ENCODE peak calls at places on chromosomes 3 and 15, in ten cellular contexts. V, D, T, M, P, X, L, I, A and K are unnamed samples.

GRCh38 chr3:42728668-42729364 is 26.2 kb upstream of the HHATL start:
- DNase-seq in D (no peak), L (no peak), A (peak), I (no peak), P (no peak), V (peak), T (no peak), M (no peak), X (no peak), K (no peak)

GRCh38 chr3:101259485-101260341 is 60.7 kb downstream of the IMPG2 start:
- DNase-seq in D (no peak), L (no peak), A (no peak), I (no peak), T (no peak), M (no peak), V (no peak), X (no peak), P (no peak), K (no peak)

GRCh38 chr3:111336511-111336910 is 205.5 kb upstream of the CD96 start:
- DNase-seq in A (no peak), V (no peak), L (no peak), X (no peak), D (no peak), P (no peak), M (no peak), T (no peak), I (no peak), K (no peak)

GRCh38 chr3:114121996-114122709 is 56.7 kb downstream of the DRD3 start:
- DNase-seq in I (no peak), X (peak), M (no peak), L (no peak), T (no peak), A (no peak), V (no peak), P (no peak), D (no peak), K (no peak)

GRCh38 chr3:161042023-161042501 is 63.1 kb downstream of the B3GALNT1 start:
- DNase-seq in T (peak), D (no peak), X (no peak), V (no peak), P (no peak), L (no peak), I (peak), M (no peak), A (no peak), K (peak)

GRCh38 chr3:41975421-41976103 is 13.7 kb upstream of the ULK4 start:
- DNase-seq in T (no peak), I (no peak), X (no peak), V (no peak), D (no peak), L (no peak), P (no peak), A (no peak), M (no peak), K (no peak)

GRCh38 chr3:23659274-23659673 is 146.5 kb upstream of the UBE2E1 start:
- DNase-seq in A (no peak), X (no peak), P (no peak), I (no peak), L (no peak), T (peak), V (no peak), D (peak), M (no peak), K (peak)

GRCh38 chr3:22175899-22176298 is 424.9 kb upstream of the ZNF385D start:
- DNase-seq in V (no peak), M (no peak), X (no peak), L (no peak), D (no peak), T (no peak), A (no peak), P (no peak), I (no peak), K (no peak)

GRCh38 chr3:53841296-53841695 is 4.9 kb downstream of the CHDH start:
- DNase-seq in V (no peak), A (no peak), P (no peak), T (no peak), D (no peak), I (peak), M (no peak), X (no peak), L (no peak), K (no peak)

GRCh38 chr3:50194128-50194902 is 2.9 kb downstream of the GNAT1 start:
- DNase-seq in A (peak), D (no peak), P (peak), I (peak), M (peak), T (peak), L (peak), V (no peak), X (peak), K (peak)

GRCh38 chr3:41365973-41366372 is 166.7 kb downstream of the CTNNB1 start:
- DNase-seq in P (no peak), D (no peak), I (no peak), T (no peak), V (no peak), L (no peak), X (no peak), A (no peak), M (no peak), K (no peak)

GRCh38 chr3:105584351-105584790 is 217.7 kb downstream of the ALCAM start:
- DNase-seq in D (no peak), M (no peak), I (peak), L (no peak), A (no peak), V (no peak), T (no peak), X (peak), P (no peak), K (no peak)

GRCh38 chr3:186930143-186930638 is at the start of gene ST6GAL1:
- DNase-seq in V (peak), X (peak), I (peak), A (peak), L (peak), T (peak), M (peak), P (peak), D (peak), K (peak)

GRCh38 chr3:58029842-58030584 is 21.8 kb downstream of the FLNB start:
- DNase-seq in D (no peak), L (peak), P (no peak), X (peak), M (no peak), T (no peak), V (no peak), I (no peak), A (no peak), K (no peak)

GRCh38 chr15:63067976-63068743 is 25.6 kb downstream of the TPM1 start:
- DNase-seq in D (no peak), M (no peak), I (no peak), X (no peak), P (no peak), L (no peak), A (no peak), V (no peak), T (no peak), K (no peak)

DNA sequence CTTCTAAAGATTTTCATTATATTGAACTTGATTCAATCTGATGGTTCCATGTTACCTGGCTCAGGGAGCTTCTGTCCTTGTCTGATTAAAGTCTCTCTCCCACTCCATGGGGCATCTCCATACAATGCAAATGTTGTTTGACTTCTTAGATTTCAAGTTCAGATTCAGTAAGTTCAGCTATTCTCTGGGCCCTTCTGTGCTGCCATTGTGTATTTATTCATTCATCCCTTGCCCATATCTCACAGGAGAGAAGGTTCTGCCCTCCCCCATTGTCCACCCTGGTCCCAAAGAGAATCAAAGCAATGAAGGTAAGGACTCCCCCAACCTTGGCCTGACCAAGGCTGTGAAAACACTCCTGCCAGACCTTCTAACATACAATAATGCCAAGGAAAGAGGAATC is 669.9 kb downstream of the MAGI1 start:
- DNase-seq in I (no peak), A (no peak), V (no peak), M (no peak), X (no peak), D (no peak), L (no peak), P (no peak), T (no peak), K (no peak)
- TF ChIP-seq CTCF in I (no peak), A (no peak), V (no peak), M (no peak), X (no peak), D (no peak), L (no peak), P (no peak), T (no peak), K (no peak)

GRCh38 chr3:166420071-166420470 is 582.8 kb upstream of the BCHE start:
- DNase-seq in V (no peak), P (no peak), M (no peak), D (no peak), T (no peak), I (no peak), X (no peak), A (no peak), L (no peak), K (no peak)

GRCh38 chr3:166425021-166425420 is 587.8 kb upstream of the BCHE start:
- DNase-seq in A (no peak), D (no peak), X (no peak), I (no peak), L (no peak), V (no peak), M (no peak), P (no peak), T (no peak), K (no peak)

DNA sequence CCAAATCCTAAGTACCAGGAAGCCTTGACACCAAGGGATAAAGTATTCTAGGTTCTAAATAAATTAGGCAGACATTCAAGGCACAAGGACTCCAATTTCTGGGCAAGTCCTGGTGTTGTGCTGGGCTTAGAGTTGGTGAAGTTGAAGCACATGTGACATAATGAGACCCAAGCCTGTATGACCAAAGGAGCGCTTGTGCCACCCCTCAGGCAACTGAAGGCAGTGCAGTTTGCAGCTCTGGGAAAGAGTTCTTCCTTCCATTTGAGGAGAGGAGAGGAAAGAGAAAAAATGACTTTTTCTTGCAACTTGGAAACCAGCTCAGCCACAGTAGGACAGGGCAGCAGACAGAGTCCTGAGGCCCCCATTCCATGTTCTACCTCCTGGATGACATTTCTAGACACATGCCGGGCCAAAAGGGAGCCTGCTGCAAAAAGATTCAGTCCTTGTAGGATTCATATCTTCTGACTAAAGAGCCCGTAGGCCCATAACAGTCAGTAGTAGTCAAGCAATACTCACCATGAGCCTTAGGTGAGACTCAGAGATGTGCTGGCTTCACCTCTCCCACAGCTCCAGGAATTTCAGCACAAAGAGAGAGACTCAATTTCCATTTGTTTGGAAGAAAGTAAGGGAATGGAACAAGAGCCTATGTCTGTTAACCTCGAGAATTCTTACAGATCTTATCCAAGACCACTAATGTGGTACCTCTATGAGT is 588.8 kb upstream of the BCHE start:
- DNase-seq in P (no peak), X (no peak), I (no peak), L (no peak), D (no peak), A (no peak), T (no peak), V (no peak), M (no peak), K (no peak)
- TF ChIP-seq CTCF in P (peak), X (peak), I (no peak), L (no peak), D (no peak), A (no peak), T (no peak), V (no peak), M (no peak), K (no peak)

GRCh38 chr3:155619118-155619915 is 125.6 kb downstream of the PLCH1 start:
- DNase-seq in T (no peak), V (no peak), P (no peak), I (no peak), D (no peak), M (no peak), A (no peak), L (no peak), X (no peak), K (no peak)
- TF ChIP-seq CTCF in T (no peak), V (no peak), P (no peak), I (no peak), D (no peak), M (no peak), A (no peak), L (no peak), X (no peak), K (no peak)

DNA sequence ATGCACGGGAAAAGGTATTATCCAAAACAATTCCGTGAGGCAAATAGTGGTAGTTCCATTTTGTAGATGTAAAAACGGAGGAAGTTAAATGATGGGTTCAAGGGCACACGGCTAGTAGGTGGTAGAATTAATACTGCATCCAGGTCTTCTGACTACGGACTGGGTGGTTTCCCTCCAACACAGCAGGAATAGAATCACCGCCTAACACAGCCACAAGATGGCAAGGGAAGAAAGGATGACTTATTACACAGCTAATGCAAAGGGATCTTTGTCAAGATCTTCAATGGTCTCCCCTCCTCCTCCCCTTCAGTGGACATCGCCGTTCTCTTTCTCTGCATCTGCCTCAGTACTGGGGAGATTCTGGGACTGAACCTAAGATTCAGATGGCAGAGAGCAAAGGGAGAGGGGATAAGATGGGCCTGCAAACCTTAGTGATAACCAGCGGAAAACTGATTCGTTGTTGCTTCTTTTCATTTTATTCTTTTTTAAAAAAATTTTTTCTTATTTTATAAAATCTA is 574 bp upstream of the TOPBP1 start:
- DNase-seq in I (peak), X (peak), D (no peak), P (peak), V (no peak), M (peak), L (no peak), A (no peak), T (peak), K (peak)
- TF ChIP-seq CTCF in I (no peak), X (peak), D (peak), P (peak), V (no peak), M (peak), L (no peak), A (no peak), T (peak), K (no peak)

DNA sequence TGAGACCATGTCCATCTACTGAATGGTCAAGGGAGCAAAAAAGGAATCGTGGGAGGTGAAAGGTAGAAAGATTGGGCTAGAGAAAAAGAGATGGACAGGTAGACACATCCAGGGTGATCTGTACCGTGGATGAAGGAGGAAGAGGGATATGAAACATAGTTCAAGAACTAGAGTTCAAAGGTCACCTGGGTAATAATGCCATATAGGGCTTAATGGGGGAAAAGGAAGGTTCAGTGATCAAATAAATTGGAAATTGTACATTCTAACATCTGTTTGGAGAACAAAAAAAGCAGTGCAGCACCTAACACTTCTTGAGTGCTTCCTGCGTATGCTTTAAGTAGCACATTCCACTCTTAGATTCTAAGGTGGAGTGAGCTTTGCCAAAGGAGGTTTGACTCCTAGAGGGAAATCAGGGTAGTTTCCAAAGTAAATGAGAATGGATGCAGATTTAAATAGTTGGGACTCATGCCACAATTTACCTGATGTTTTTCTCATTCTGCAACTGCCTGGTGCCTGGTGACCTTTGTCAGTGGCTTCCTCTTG is 46.6 kb downstream of the MITF start:
- DNase-seq in I (no peak), P (no peak), V (no peak), T (no peak), M (no peak), X (no peak), D (no peak), A (no peak), L (no peak), K (no peak)
- TF ChIP-seq CTCF in I (no peak), P (no peak), V (no peak), T (no peak), M (no peak), X (no peak), D (no peak), A (no peak), L (no peak), K (no peak)

GRCh38 chr3:11159421-11159904 is 5.2 kb downstream of the HRH1 start:
- DNase-seq in L (peak), P (no peak), M (no peak), V (no peak), X (peak), A (peak), I (no peak), D (no peak), T (no peak), K (no peak)
- TF ChIP-seq CTCF in L (no peak), P (no peak), M (no peak), V (no peak), X (no peak), A (no peak), I (no peak), D (no peak), T (no peak), K (no peak)